ENCODE peak calls at places on chromosomes 13 and 19, in nine cellular contexts. L, T, Q, J, B, F, D, E and G are unnamed samples.
A peak's percentile ranks its signal among the peaks of the same experiment; 100 is the strongest.

GRCh38 chr13:22800726-22801401 is 379.9 kb upstream of the SGCG start:
- DNase-seq in L (no peak), T (no peak), Q (no peak), J (no peak), B (no peak), F (no peak), D (no peak), E (no peak), G (no peak)

GRCh38 chr13:76677047-76677446 is 209.2 kb downstream of the KCTD12 start:
- DNase-seq in L (peak; percentile 64), T (no peak), Q (no peak), J (peak; percentile 37), B (no peak), F (no peak), D (no peak), E (peak; percentile 33), G (no peak)

GRCh38 chr13:18212873-18213272 is 968.8 kb downstream of the TUBA3C start:
- DNase-seq in L (no peak), T (no peak), Q (no peak), J (peak; percentile 0), B (no peak), F (no peak), D (no peak), E (no peak), G (no peak)

GRCh38 chr19:43809762-43810696 is 7.8 kb upstream of the LYPD5 start:
- DNase-seq in L (no peak), T (no peak), Q (no peak), J (peak; percentile 28), B (no peak), F (no peak), D (peak; percentile 33), E (no peak), G (no peak)

GRCh38 chr19:2294377-2295335 is 12.7 kb upstream of the PEAK3 start:
- DNase-seq in L (no peak), T (no peak), Q (no peak), J (peak; percentile 85), B (peak; percentile 59), F (peak; percentile 77), D (no peak), E (peak; percentile 54), G (no peak)

GRCh38 chr13:43767351-43767901 is 19.3 kb downstream of the ENOX1 start:
- DNase-seq in L (peak; percentile 52), T (no peak), Q (no peak), J (no peak), B (no peak), F (no peak), D (no peak), E (peak; percentile 62), G (no peak)

GRCh38 chr13:27923794-27924528 is 4.2 kb downstream of the PDX1 start:
- DNase-seq in L (no peak), T (peak; percentile 66), Q (no peak), J (no peak), B (no peak), F (no peak), D (no peak), E (peak; percentile 54), G (no peak)

GRCh38 chr13:30346159-30346788 is 38.9 kb upstream of the KATNAL1 start:
- DNase-seq in L (no peak), T (no peak), Q (no peak), J (no peak), B (no peak), F (peak; percentile 92), D (no peak), E (no peak), G (no peak)

GRCh38 chr19:16266586-16266942 is 58.1 kb upstream of the KLF2 start:
- DNase-seq in L (no peak), T (peak; percentile 42), Q (no peak), J (no peak), B (no peak), F (no peak), D (no peak), E (no peak), G (no peak)

GRCh38 chr19:12660980-12661379 is 5.6 kb downstream of the MAN2B1 start:
- DNase-seq in L (no peak), T (no peak), Q (no peak), J (no peak), B (no peak), F (no peak), D (no peak), E (no peak), G (no peak)

GRCh38 chr13:93116809-93117208 is 109.8 kb upstream of the GPC6 start:
- DNase-seq in L (no peak), T (no peak), Q (no peak), J (no peak), B (no peak), F (no peak), D (peak; percentile 6), E (no peak), G (no peak)

GRCh38 chr13:109700176-109700575 is 86.2 kb downstream of the IRS2 start:
- DNase-seq in L (peak; percentile 78), T (peak; percentile 86), Q (peak; percentile 81), J (peak; percentile 78), B (no peak), F (no peak), D (no peak), E (peak; percentile 51), G (no peak)

GRCh38 chr19:18194554-18195238 is 1.7 kb downstream of the MPV17L2 start:
- DNase-seq in L (peak; percentile 66), T (no peak), Q (peak; percentile 72), J (no peak), B (no peak), F (peak; percentile 86), D (no peak), E (no peak), G (no peak)

GRCh38 chr13:75271851-75272250 is 210.1 kb downstream of the TBC1D4 start:
- DNase-seq in L (no peak), T (no peak), Q (no peak), J (peak; percentile 4), B (no peak), F (no peak), D (no peak), E (no peak), G (no peak)

DNA sequence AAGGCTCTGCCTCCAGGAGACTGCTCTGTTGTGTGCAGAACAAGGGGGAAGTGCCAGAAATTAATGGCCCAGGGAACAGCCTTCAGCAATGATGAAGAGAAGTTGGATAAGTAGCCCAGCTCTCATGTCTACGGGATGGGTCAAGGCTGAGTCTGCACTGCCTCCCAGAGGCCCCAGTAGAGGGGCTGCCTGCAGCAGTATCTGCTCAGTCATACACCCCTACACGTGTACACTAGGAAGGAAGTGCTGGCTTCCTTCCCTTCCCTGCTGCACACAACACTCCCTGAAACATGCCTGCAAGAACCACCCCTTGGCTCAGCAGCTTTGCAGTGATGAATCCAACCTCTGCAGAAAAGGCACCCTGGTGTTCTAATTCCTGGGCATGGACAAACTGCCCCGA is 54.5 kb upstream of the URI1 start:
- DNase-seq in L (no peak), T (no peak), Q (no peak), J (peak; percentile 17), B (no peak), F (peak; percentile 81), D (no peak), E (no peak), G (no peak)
- TF ChIP-seq CTCF in L (peak; percentile 14), T (no peak), Q (peak; percentile 6), J (no peak), B (no peak), F (no peak), D (no peak), E (no peak), G (no peak)

DNA sequence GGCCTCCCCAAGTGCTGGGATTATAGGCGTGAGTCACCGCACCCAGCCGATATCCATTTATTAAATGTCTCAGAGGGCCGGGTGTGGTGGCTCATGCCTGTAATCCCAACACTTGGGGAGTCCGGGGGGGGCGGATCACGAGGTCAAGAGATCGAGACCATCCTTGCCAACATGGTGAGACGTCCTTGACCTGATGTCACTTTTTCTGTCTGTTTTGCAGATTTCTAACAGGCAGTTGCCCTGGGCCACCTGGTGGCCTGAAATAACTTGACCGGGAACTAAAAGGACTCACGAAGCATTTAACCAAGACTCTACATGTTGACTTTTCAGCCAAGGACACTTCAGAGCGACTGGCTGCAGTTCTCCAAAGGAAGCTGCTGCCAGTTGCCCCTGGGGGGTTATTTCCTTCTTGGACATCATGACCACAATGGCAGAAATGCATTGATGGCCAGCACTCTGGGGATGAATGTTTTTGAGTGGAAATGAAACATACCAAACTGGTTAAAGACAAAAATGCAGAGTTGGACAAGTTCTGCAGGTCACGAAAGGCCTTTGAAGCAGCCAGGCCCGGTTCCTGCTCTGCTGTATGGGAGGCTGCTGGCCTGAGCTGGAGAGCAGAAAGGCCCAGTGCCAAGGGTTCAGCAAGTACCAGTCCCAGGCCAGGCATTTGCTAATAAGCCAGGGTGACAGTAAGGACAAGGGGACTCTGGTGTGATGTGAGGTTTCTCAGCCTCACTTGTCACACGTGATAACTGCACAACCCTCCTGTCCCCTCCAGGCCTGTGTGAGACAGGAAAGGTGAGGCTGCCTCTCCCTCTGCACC is 8.3 kb downstream of the ZNF837 start:
- DNase-seq in L (no peak), T (no peak), Q (no peak), J (no peak), B (no peak), F (peak; percentile 52), D (no peak), E (no peak), G (no peak)
- TF ChIP-seq CTCF in L (no peak), T (no peak), Q (peak; percentile 18), J (peak; percentile 3), B (no peak), F (no peak), D (peak; percentile 45), E (peak; percentile 28), G (peak; percentile 41)

DNA sequence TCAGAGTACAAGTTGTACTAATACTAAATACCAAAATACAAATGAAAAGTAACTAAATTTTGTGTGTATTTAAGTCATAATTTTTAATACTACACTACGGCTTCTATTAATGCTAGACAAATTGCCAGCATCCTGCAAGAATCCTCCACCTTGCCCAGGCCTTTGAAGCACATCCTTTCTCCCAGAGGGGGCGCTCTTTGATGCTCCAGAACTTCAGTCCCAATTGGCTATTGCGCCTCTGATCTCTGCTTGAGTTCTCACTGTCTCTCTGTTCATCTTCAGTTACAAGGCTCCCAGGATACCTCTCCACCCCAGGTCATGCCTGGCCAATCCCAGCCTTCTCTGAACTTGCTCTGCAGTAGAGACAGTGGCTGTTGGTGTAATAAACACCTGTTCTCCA is 141.0 kb downstream of the DCLK1 start:
- DNase-seq in L (no peak), T (no peak), Q (no peak), J (no peak), B (no peak), F (no peak), D (no peak), E (no peak), G (no peak)
- TF ChIP-seq CTCF in L (no peak), T (no peak), Q (no peak), J (no peak), B (no peak), F (no peak), D (no peak), E (no peak), G (no peak)

GRCh38 chr13:60095300-60095699 is 68.4 kb downstream of the DIAPH3 start:
- DNase-seq in L (no peak), T (no peak), Q (no peak), J (no peak), B (no peak), F (no peak), D (no peak), E (no peak), G (no peak)

GRCh38 chr13:60094385-60095088 is 69.2 kb downstream of the DIAPH3 start:
- DNase-seq in L (no peak), T (no peak), Q (no peak), J (no peak), B (no peak), F (no peak), D (no peak), E (no peak), G (no peak)

GRCh38 chr13:60090579-60090978 is 73.1 kb downstream of the DIAPH3 start:
- DNase-seq in L (no peak), T (no peak), Q (no peak), J (peak; percentile 16), B (peak; percentile 13), F (no peak), D (no peak), E (no peak), G (no peak)

GRCh38 chr13:60091573-60091972 is 72.2 kb downstream of the DIAPH3 start:
- DNase-seq in L (no peak), T (no peak), Q (no peak), J (no peak), B (no peak), F (no peak), D (no peak), E (no peak), G (no peak)
- TF ChIP-seq CTCF in L (no peak), T (no peak), Q (no peak), J (no peak), B (no peak), F (no peak), D (peak; percentile 31), E (peak; percentile 12), G (peak; percentile 29)